ENCODE peak calls at places on chromosomes 11 and 22, in ten cellular contexts. Q is stimulated activated CD8-positive, alpha-beta memory T cell treated with anti-CD3 and anti-CD28 coated beads, Interleukin-2, amount 100 ng/mL, for 48 hours; Z is colonic mucosa; C is KG1; S is lower lobe of right lung; N is NCI-H524; A is amniotic stem cell; J is HS-5; K is kidney; X is transverse colon. O is an unnamed sample.
A peak's percentile ranks its signal among the peaks of the same experiment; 100 is the strongest.

GRCh38 chr11:66856496-66857233 is at the start of gene LRFN4:
- DNase-seq in X (peak; percentile 59), Q (peak; percentile 44), S (no peak), Z (peak; percentile 57), K (no peak), A (no peak), J (no peak), C (no peak), N (peak; percentile 65), O (peak; percentile 52)

GRCh38 chr11:93807980-93808379 is 23.9 kb downstream of the MED17 start:
- DNase-seq in S (no peak), Z (no peak), A (no peak), C (no peak), J (no peak), K (no peak), Q (no peak), X (no peak), N (no peak), O (no peak)

GRCh38 chr11:34449013-34449412 is 10.3 kb downstream of the CAT start:
- DNase-seq in A (no peak), C (no peak), X (no peak), N (no peak), K (no peak), J (no peak), Z (no peak), Q (no peak), S (no peak), O (no peak)

GRCh38 chr22:39522567-39523300 is 2.4 kb downstream of the ATF4 start:
- DNase-seq in Q (no peak), N (peak; percentile 73), J (no peak), K (peak; percentile 42), X (peak; percentile 69), S (peak; percentile 28), Z (peak; percentile 70), A (no peak), C (no peak), O (no peak)

GRCh38 chr11:84800755-84801346 is 826.3 kb downstream of the DLG2 start:
- DNase-seq in C (no peak), A (peak; percentile 14), N (no peak), Z (no peak), S (no peak), Q (no peak), K (no peak), J (no peak), X (no peak), O (no peak)

GRCh38 chr22:36430863-36431262 is 43.1 kb upstream of the MYH9 start:
- DNase-seq in A (no peak), S (no peak), N (no peak), C (no peak), Z (no peak), Q (no peak), X (no peak), J (no peak), K (no peak), O (no peak)

GRCh38 chr11:3736816-3737215 is 60.5 kb downstream of the NUP98 start:
- DNase-seq in A (no peak), J (no peak), Z (no peak), C (no peak), Q (no peak), K (no peak), X (no peak), S (no peak), N (no peak), O (no peak)

GRCh38 chr11:15150507-15150906 is 35.8 kb downstream of the INSC start:
- DNase-seq in A (no peak), Z (no peak), K (no peak), S (no peak), X (no peak), J (no peak), C (no peak), N (no peak), Q (no peak), O (no peak)